ENCODE peak calls at places on chromosomes 11 and 22, in six cellular contexts. One of them, this sample, is unnamed. For H3K4me1, the result is how much of the 10 kb centered on the place peaks cover.

GRCh38 chr22:49953027-49953679 is 7.4 kb upstream of the PIM3 start:
- DNase-seq in psoas muscle: no peak
- DNase-seq in OCI-LY7: no peak
- DNase-seq in hepatocyte: no peak
- DNase-seq in astrocyte: no peak
- DNase-seq in PC-3: no peak
- DNase-seq in this sample: no peak

GRCh38 chr11:84522331-84522730 is 1104.8 kb downstream of the DLG2 start:
- DNase-seq in astrocyte: peak
- DNase-seq in PC-3: no peak
- DNase-seq in psoas muscle: no peak
- DNase-seq in OCI-LY7: no peak
- DNase-seq in hepatocyte: no peak
- DNase-seq in this sample: no peak

GRCh38 chr11:111912535-111912934 is at the start of gene HSPB2:
- DNase-seq in astrocyte: no peak
- DNase-seq in OCI-LY7: no peak
- DNase-seq in hepatocyte: no peak
- DNase-seq in psoas muscle: peak
- DNase-seq in PC-3: no peak
- DNase-seq in this sample: no peak

GRCh38 chr11:133714471-133715375 is 130.6 kb downstream of the SPATA19 start:
- DNase-seq in astrocyte: no peak
- DNase-seq in OCI-LY7: no peak
- DNase-seq in hepatocyte: no peak
- DNase-seq in psoas muscle: no peak
- DNase-seq in PC-3: no peak
- DNase-seq in this sample: no peak

GRCh38 chr22:41940853-41941765 is 5.8 kb downstream of the CENPM start:
- DNase-seq in hepatocyte: peak
- DNase-seq in PC-3: peak
- DNase-seq in astrocyte: peak
- DNase-seq in OCI-LY7: peak
- DNase-seq in psoas muscle: peak
- DNase-seq in this sample: peak

GRCh38 chr11:11290354-11290753 is 62.7 kb downstream of the CSNK2A3 start:
- DNase-seq in psoas muscle: no peak
- DNase-seq in astrocyte: no peak
- DNase-seq in PC-3: no peak
- DNase-seq in hepatocyte: no peak
- DNase-seq in OCI-LY7: no peak
- DNase-seq in this sample: no peak

GRCh38 chr11:3855808-3856491 is 486 bp downstream of the STIM1 start:
- DNase-seq in psoas muscle: peak
- DNase-seq in PC-3: peak
- DNase-seq in hepatocyte: peak
- DNase-seq in astrocyte: no peak
- DNase-seq in OCI-LY7: peak
- DNase-seq in this sample: peak

GRCh38 chr11:17747131-17747955 is 12.8 kb downstream of the KCNC1 start:
- DNase-seq in PC-3: peak
- DNase-seq in astrocyte: no peak
- DNase-seq in hepatocyte: no peak
- DNase-seq in OCI-LY7: no peak
- DNase-seq in psoas muscle: no peak
- DNase-seq in this sample: no peak

GRCh38 chr22:30334601-30335000 is 7.9 kb upstream of the TBC1D10A start:
- DNase-seq in hepatocyte: no peak
- DNase-seq in PC-3: no peak
- DNase-seq in OCI-LY7: no peak
- DNase-seq in astrocyte: no peak
- DNase-seq in psoas muscle: no peak
- DNase-seq in this sample: no peak

GRCh38 chr11:94030059-94030458 is 8.9 kb downstream of the HEPHL1 start:
- DNase-seq in PC-3: peak
- DNase-seq in OCI-LY7: no peak
- DNase-seq in astrocyte: no peak
- DNase-seq in psoas muscle: no peak
- DNase-seq in hepatocyte: no peak
- DNase-seq in this sample: no peak

GRCh38 chr11:125073616-125074483 is 10.7 kb downstream of the SLC37A2 start:
- DNase-seq in PC-3: no peak
- DNase-seq in hepatocyte: no peak
- DNase-seq in astrocyte: no peak
- DNase-seq in OCI-LY7: peak
- DNase-seq in psoas muscle: no peak
- DNase-seq in this sample: no peak

GRCh38 chr22:30694638-30695350 is at the start of gene OSBP2:
- DNase-seq in hepatocyte: peak
- DNase-seq in OCI-LY7: no peak
- DNase-seq in PC-3: peak
- DNase-seq in astrocyte: no peak
- DNase-seq in psoas muscle: peak
- DNase-seq in this sample: peak

GRCh38 chr22:37232140-37232998 is 11.7 kb downstream of the RAC2 start:
- DNase-seq in PC-3: no peak
- DNase-seq in OCI-LY7: peak
- DNase-seq in hepatocyte: no peak
- DNase-seq in psoas muscle: no peak
- DNase-seq in astrocyte: no peak
- DNase-seq in this sample: no peak

GRCh38 chr11:68658661-68659060 is 25.7 kb upstream of the GAL start:
- DNase-seq in psoas muscle: no peak
- DNase-seq in OCI-LY7: no peak
- DNase-seq in hepatocyte: no peak
- DNase-seq in astrocyte: peak
- DNase-seq in PC-3: no peak
- DNase-seq in this sample: no peak

GRCh38 chr11:47185305-47186075 is 744 bp downstream of the PACSIN3 start:
- DNase-seq in astrocyte: no peak
- DNase-seq in psoas muscle: peak
- DNase-seq in PC-3: peak
- DNase-seq in OCI-LY7: no peak
- DNase-seq in hepatocyte: peak
- DNase-seq in this sample: peak

GRCh38 chr11:114098927-114099326 is 39.4 kb downstream of the ZBTB16 start:
- DNase-seq in astrocyte: no peak
- DNase-seq in OCI-LY7: no peak
- DNase-seq in PC-3: no peak
- DNase-seq in psoas muscle: no peak
- DNase-seq in hepatocyte: no peak
- DNase-seq in this sample: no peak

GRCh38 chr22:35354068-35354467 is 26.8 kb upstream of the HMOX1 start:
- DNase-seq in PC-3: no peak
- DNase-seq in hepatocyte: no peak
- DNase-seq in OCI-LY7: no peak
- DNase-seq in astrocyte: no peak
- DNase-seq in psoas muscle: no peak
- DNase-seq in this sample: no peak

GRCh38 chr11:77109236-77110019 is 6.8 kb downstream of the OMP start:
- DNase-seq in OCI-LY7: no peak
- DNase-seq in PC-3: no peak
- DNase-seq in hepatocyte: no peak
- DNase-seq in astrocyte: peak
- DNase-seq in psoas muscle: no peak
- DNase-seq in this sample: peak

GRCh38 chr11:94787798-94788197 is 19.6 kb downstream of the AMOTL1 start:
- DNase-seq in psoas muscle: no peak
- DNase-seq in hepatocyte: peak
- DNase-seq in PC-3: peak
- DNase-seq in astrocyte: no peak
- DNase-seq in OCI-LY7: no peak
- DNase-seq in this sample: no peak

DNA sequence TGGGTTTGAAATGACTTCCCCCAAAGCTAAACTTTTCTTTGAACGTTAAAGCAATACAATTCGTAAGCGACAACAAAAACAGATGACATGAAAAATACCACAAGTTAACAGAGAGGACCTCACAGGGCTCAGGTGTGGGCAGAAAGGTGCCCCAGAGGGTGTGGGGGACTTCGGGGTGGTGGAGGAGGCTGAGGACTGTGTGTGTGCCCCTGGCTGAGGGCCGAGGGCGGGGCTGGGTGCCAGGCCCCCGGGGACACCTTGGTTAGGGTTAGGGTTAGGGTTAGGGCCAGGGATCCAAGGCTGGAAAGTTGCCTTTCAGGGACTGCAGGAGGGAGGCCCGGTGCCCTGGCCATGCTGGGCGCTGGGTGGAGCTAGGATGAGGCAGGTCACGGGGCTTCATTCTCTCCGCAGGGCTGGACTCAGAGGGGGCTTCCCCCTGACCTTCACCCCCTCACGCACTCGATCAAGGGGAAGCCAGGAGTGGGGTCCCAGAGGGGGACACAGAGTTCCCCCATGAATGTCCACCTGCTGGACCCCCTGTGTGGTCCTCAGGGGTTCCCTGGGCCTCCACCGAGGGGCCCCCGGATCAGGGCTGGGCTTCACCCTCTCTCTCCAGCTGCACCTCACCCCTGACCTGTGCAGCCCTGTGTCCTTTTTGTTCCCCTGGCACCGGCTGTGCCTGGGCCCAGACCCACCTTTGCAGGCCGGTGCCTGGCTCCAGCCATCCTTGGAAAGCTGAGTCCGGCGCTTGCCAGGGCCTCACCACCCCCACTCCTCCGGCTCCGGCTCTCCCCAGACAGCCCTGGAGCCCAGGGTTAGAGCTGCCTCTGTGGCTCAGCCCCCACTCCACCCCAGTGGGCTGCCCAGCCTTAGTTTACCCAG is 7.0 kb downstream of the TNNI2 start:
- DNase-seq in astrocyte: no peak
- DNase-seq in psoas muscle: peak
- DNase-seq in PC-3: no peak
- DNase-seq in hepatocyte: no peak
- DNase-seq in OCI-LY7: no peak
- DNase-seq in this sample: no peak
- H3K4me1 ChIP-seq in astrocyte: under half
- H3K4me1 ChIP-seq in psoas muscle: under half
- H3K4me1 ChIP-seq in PC-3: under half
- H3K4me1 ChIP-seq in hepatocyte: under half
- H3K4me1 ChIP-seq in OCI-LY7: under half
- H3K4me1 ChIP-seq in this sample: under half

GRCh38 chr11:69890476-69890875 is 71.3 kb upstream of the FGF3 start:
- DNase-seq in astrocyte: no peak
- DNase-seq in OCI-LY7: no peak
- DNase-seq in psoas muscle: no peak
- DNase-seq in hepatocyte: no peak
- DNase-seq in PC-3: no peak
- DNase-seq in this sample: no peak

GRCh38 chr11:69892237-69892985 is 73.2 kb upstream of the FGF3 start:
- DNase-seq in astrocyte: no peak
- DNase-seq in PC-3: no peak
- DNase-seq in OCI-LY7: no peak
- DNase-seq in psoas muscle: peak
- DNase-seq in hepatocyte: no peak
- DNase-seq in this sample: no peak

GRCh38 chr11:69889400-69890372 is 70.5 kb upstream of the FGF3 start:
- DNase-seq in hepatocyte: no peak
- DNase-seq in PC-3: no peak
- DNase-seq in OCI-LY7: no peak
- DNase-seq in astrocyte: no peak
- DNase-seq in psoas muscle: no peak
- DNase-seq in this sample: no peak

GRCh38 chr11:69892986-69893555 is 73.9 kb upstream of the FGF3 start:
- DNase-seq in psoas muscle: no peak
- DNase-seq in astrocyte: no peak
- DNase-seq in hepatocyte: no peak
- DNase-seq in PC-3: peak
- DNase-seq in OCI-LY7: no peak
- DNase-seq in this sample: no peak

DNA sequence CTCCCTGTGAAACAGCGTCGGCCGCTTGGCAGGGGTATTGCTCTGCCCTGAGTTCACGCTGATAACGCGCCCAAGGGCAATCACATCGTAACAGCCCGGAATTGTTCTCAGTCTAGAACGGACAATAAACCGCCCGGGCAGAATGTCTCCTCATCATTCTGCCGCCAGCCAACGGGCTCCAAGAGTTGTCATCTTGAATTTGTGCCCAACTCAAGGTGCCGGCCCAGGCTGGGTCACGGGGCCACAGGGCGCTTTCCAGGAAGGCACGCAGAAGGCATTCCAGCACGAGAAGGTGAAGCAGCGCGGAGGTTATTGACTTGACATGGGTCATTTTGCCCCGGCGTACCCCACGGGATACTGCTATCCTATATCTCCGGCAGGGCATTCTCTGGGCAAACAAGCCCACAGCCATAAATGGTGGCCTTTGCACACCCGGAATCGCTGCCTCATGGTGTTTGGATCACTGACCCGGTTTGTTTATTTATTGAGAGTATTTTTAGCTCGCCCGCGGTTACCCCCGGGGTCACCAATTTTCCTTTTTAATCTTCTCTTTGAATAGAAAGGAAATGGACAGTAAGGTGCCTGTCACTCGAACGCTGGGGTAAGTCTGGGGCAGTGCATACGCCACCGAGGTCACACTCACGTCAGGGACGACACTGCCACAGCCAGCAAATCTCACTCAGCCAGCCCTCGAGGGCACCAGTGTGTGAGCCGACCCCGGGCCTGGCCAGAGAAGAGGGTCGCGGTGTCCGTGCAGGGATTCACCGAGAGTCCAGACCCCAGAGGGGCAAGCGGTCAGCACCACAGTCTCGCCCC is 72.4 kb upstream of the FGF3 start:
- DNase-seq in hepatocyte: no peak
- DNase-seq in PC-3: peak
- DNase-seq in OCI-LY7: no peak
- DNase-seq in psoas muscle: peak
- DNase-seq in astrocyte: no peak
- DNase-seq in this sample: no peak
- H3K27ac ChIP-seq in hepatocyte: no peak
- H3K27ac ChIP-seq in PC-3: no peak
- H3K27ac ChIP-seq in OCI-LY7: no peak
- H3K27ac ChIP-seq in psoas muscle: no peak
- H3K27ac ChIP-seq in astrocyte: no peak
- H3K27ac ChIP-seq in this sample: no peak

GRCh38 chr22:46106279-46107022 is 43.9 kb upstream of the PPARA start:
- DNase-seq in astrocyte: no peak
- DNase-seq in psoas muscle: no peak
- DNase-seq in PC-3: no peak
- DNase-seq in OCI-LY7: no peak
- DNase-seq in hepatocyte: no peak
- DNase-seq in this sample: no peak
- H3K4me1 ChIP-seq in astrocyte: half or more
- H3K4me1 ChIP-seq in psoas muscle: half or more
- H3K4me1 ChIP-seq in PC-3: under half
- H3K4me1 ChIP-seq in OCI-LY7: under half
- H3K4me1 ChIP-seq in hepatocyte: under half
- H3K4me1 ChIP-seq in this sample: under half

DNA sequence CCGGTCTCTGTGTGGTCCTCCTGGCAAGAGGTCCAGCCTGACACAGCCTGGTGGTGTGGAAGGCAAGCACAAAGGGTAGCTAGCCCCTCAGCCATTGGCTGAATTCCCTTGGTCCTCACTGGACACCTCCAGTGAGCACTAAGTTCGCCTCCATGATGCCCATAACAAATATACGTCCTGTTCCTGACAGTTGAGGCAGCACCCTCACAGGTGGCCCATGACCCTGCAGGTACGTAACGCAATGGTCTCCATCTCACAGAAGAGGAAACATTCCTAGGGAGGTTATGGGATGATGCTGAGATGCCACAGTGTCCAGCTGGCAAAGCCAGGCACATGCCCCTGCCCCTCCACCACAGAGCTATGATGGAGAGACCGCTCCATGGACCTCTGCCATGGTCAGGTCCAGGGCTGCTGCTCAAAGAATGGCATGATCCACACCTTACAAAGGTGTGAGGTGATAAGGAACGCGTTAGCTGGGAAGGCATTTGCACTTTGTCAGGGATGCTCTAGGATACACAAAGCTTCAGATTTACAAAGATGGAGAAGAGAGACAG is 1.4 kb upstream of the GNAZ start:
- DNase-seq in astrocyte: no peak
- DNase-seq in OCI-LY7: no peak
- DNase-seq in psoas muscle: no peak
- DNase-seq in hepatocyte: no peak
- DNase-seq in PC-3: no peak
- DNase-seq in this sample: no peak
- H3K27ac ChIP-seq in astrocyte: no peak
- H3K27ac ChIP-seq in OCI-LY7: no peak
- H3K27ac ChIP-seq in psoas muscle: no peak
- H3K27ac ChIP-seq in hepatocyte: no peak
- H3K27ac ChIP-seq in PC-3: no peak
- H3K27ac ChIP-seq in this sample: no peak